ENCODE peak calls at places on chromosome 6, in five cellular contexts. L is DND-41, S is kidney, Q is H9, H is fibroblast of lung. C is an unnamed sample. For H3K4me1 and H3K9me3, the result is how much of the 10 kb centered on the place peaks cover.

GRCh38 chr6:43996614-43997341 is 130.5 kb downstream of the MRPL14 start:
- DNase-seq in S (no peak), H (no peak), L (no peak), Q (no peak), C (peak)

GRCh38 chr6:13593720-13594119 is 19.3 kb downstream of the SIRT5 start:
- DNase-seq in H (no peak), L (no peak), Q (no peak), S (no peak), C (no peak)

GRCh38 chr6:85361643-85362014 is 88.3 kb upstream of the NT5E start:
- DNase-seq in Q (no peak), L (no peak), H (no peak), S (no peak), C (no peak)

GRCh38 chr6:34465551-34466241 is at the start of gene PACSIN1:
- DNase-seq in Q (peak), S (no peak), L (no peak), H (no peak), C (peak)

GRCh38 chr6:160102399-160102798 is 19.2 kb upstream of the SLC22A1 start:
- DNase-seq in H (no peak), L (no peak), S (no peak), Q (no peak), C (no peak)

GRCh38 chr6:87756858-87757257 is 54.8 kb upstream of the AKIRIN2 start:
- DNase-seq in H (peak), L (peak), S (no peak), Q (no peak), C (no peak)

GRCh38 chr6:21384211-21384610 is 209.3 kb upstream of the SOX4 start:
- DNase-seq in Q (no peak), H (no peak), S (no peak), L (no peak), C (no peak)

GRCh38 chr6:17971128-17972073 is 16.0 kb downstream of the KIF13A start:
- DNase-seq in Q (no peak), H (peak), S (no peak), L (no peak), C (no peak)

GRCh38 chr6:56104591-56104990 is 142.8 kb downstream of the COL21A1 start:
- DNase-seq in S (no peak), L (no peak), Q (no peak), H (no peak), C (no peak)

GRCh38 chr6:106037060-106037459 is 49.1 kb upstream of the PRDM1 start:
- DNase-seq in H (peak), S (no peak), L (no peak), Q (no peak), C (no peak)

GRCh38 chr6:131169613-131170012 is 34.3 kb downstream of the AKAP7 start:
- DNase-seq in L (no peak), Q (no peak), S (no peak), H (no peak), C (no peak)
- H3K4me1 ChIP-seq in L (under half), Q (under half), S (under half), H (under half), C (under half)

DNA sequence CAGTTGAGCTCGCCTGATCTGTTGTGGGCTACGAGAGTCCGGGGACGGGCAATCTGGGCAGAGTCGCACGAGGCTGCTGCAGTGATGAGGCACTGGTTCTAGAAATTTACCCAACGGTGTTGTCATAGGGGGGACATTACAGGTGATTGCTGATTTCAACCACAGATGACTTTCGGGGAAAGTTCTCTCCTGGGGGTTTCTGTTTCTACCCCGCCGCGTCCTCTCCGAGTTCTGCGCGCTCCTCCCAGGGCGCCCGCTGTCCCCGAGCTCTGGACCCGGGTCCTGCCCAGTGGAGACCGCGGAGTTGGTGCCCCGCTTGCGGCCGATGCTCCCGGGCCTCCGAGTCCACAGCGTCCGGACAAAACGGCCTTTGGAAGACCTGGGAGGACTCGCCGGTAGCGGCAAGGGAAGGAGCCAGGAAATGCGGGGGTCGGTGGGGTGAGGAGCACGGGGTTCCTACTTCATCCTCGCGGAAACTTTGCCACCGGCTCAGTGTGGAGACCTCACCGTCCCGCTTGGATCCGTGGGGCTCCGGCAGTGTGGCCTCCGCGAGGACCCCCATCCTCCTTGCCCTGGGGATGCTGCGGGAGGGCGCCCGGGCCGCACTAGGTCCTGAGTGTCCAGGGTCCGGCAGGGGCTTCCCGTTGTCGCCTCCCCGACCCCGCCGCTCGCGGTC is 12.3 kb upstream of the RAET1L start:
- DNase-seq in L (no peak), H (no peak), Q (peak), S (no peak), C (peak)
- H3K9ac ChIP-seq in L (no peak), H (no peak), Q (no peak), S (no peak), C (no peak)

GRCh38 chr6:95967594-95967993 is 48.2 kb upstream of the FUT9 start:
- DNase-seq in S (no peak), L (no peak), Q (no peak), H (no peak), C (no peak)
- H3K9me3 ChIP-seq in S (under half), L (under half), Q (under half), H (under half), C (under half)

GRCh38 chr6:33321227-33321626 is 3.7 kb upstream of the ZBTB22 start:
- DNase-seq in H (no peak), L (no peak), Q (no peak), S (no peak), C (no peak)
- H3K4me1 ChIP-seq in H (under half), L (half or more), Q (under half), S (under half), C (under half)

DNA sequence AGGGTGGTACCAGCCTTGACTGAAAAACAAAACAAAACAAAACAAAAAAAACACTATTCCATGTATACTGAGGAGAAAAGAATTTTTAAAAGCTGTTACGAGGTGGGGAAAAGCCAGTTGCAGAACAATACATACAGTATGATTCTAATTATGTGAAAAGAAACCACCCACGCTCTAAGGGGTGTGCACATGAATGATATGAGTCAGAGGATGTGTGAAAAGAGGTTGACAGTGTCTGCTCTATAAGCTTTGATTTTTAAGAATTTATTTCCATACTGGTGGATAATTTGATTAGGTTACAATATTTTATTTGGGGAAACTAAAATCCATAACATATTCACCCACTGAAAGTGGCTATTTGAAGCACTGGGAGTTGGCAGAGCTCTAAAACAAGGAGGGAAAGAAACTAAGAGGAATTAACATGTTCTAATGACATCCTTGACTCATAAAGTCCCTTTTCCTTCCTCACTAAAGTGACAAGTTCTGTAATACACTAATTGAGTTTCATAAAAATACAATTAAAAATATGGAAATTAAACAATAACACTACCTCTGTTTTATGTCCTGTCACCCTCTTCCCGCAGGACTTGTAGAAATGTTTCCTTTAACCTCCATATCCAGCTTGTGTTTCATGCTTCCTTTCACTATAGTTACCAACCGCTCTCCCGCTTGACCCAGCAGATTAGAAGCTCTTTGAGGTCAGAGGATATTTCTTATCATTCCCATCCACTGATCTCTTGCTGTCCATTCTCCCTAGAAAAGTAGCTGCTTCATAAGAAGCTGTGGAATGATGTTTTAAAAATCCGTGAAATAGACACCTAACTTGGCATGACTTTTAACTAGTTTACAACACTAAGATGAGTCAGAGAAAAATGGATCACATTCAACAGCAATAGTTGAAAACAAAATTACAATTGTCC is 118.6 kb upstream of the CCDC28A start:
- DNase-seq in S (no peak), L (no peak), Q (no peak), H (peak), C (no peak)
- H3K9ac ChIP-seq in S (no peak), L (no peak), Q (no peak), H (no peak), C (no peak)

DNA sequence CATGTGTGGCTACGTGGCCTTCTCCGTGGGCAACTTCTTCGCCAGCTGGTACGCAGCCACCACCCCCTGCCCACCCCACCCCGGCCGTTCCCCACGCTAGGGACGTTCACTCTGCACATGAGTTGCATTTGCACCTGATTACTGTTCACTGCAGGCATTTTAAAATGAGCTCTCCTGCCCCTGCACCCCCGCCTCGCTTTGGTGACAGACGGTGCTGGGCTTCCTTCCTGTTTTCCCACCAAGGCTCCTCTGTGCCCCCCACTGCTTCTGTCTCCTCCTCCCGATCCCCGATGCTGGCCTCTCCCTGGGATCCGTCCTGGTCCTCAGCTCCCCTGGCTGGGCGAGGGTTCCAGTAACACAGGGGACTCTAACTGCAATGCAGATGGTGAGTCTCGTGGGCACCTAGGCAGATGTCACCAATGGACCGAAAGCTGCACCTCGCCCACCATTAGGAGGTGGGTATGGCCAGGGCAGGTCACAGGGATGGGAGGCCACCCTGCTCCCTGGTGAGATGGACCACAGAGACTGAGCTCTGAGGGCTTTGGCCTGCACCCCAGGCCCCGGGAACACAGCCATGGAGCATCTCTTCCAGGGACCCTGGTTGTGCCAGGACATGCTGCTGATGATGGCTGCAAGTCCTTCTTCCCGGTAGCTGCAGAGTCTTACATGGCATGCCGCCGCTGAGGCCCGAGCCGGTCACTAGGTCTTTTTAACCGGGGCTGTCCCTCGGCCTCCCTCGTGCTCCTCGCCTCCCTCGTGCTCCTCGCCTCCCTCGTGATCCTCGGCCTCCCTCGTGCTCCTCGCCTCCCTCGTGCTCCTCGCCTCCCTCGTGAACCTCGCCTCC is 3.8 kb downstream of the UNC93A start:
- DNase-seq in S (no peak), H (no peak), L (no peak), Q (no peak), C (no peak)
- H3K9me3 ChIP-seq in S (under half), H (under half), L (under half), Q (under half), C (under half)

GRCh38 chr6:113645986-113646385 is 211.2 kb upstream of the MARCKS start:
- DNase-seq in S (no peak), Q (no peak), L (no peak), H (no peak), C (no peak)

GRCh38 chr6:113644861-113645575 is 212.1 kb upstream of the MARCKS start:
- DNase-seq in H (peak), L (no peak), S (no peak), Q (no peak), C (no peak)

GRCh38 chr6:113647158-113647889 is 209.8 kb upstream of the MARCKS start:
- DNase-seq in S (no peak), L (no peak), Q (no peak), H (no peak), C (no peak)

GRCh38 chr6:113645576-113645970 is 211.6 kb upstream of the MARCKS start:
- DNase-seq in S (no peak), Q (no peak), H (peak), L (no peak), C (no peak)

GRCh38 chr6:113646701-113647100 is 210.4 kb upstream of the MARCKS start:
- DNase-seq in S (no peak), Q (no peak), L (no peak), H (no peak), C (no peak)
- H3K4me1 ChIP-seq in S (under half), Q (under half), L (under half), H (under half), C (under half)

DNA sequence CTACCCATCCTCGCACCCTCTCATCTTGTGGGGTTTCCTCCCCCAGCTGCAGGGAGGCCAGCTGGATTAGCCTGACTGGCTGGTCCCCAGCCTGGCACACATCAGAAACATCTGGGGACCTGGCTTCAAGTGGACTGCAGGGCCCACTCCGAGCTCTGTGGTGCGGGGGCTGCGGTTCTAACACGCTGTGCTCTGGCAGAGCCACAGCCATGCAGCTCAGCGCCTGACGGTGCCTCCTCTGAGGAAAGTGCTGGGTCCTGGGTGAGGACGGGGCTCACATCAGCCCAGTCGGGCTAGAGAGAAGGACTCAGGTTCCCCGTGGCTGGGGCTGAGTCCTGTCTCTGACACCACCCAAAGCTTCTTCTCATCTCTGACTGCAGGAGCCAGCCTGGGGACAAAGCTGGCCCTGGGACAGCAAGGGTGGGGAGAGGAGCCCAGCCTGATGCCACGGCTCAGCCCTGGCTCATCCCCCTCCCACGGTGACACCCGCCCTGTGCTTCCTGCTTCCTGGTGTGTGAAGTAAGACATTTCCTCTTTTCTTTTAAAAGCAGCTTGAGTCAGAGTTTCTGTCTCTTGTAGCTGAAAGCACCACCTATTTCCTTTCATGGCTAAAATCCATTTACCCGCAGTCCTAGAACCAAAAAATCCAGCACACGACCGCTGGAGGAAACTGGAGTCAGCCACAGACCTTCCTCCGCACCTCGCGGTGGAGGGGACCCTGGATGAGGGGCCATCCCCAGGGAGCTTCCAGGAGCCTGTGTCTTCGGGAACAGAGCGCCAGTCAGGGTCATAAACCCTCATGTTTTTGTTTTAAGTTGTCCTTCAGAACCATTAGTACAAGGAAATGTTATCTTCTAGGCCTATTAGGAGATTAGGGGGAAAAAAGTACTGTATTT is 127.3 kb upstream of the AFDN start:
- DNase-seq in L (peak), S (peak), H (no peak), Q (no peak), C (peak)
- H3K9ac ChIP-seq in L (no peak), S (peak), H (no peak), Q (no peak), C (no peak)

GRCh38 chr6:121260651-121261102 is 73.6 kb downstream of the TBC1D32 start:
- DNase-seq in H (peak), S (no peak), L (no peak), Q (no peak), C (no peak)
- H3K9me3 ChIP-seq in H (under half), S (under half), L (under half), Q (under half), C (under half)